ENCODE peak calls at places on chromosomes 6 and 20, in six cellular contexts. H is GM12878, U is H1, I is K562, E is HepG2, J is SK-N-SH. A is an unnamed sample.

GRCh38 chr6:167856999-167857660 is 30.4 kb downstream of the AFDN start:
- DNase-seq in I (peak; percentile 82), J (no peak), E (peak; percentile 22), U (no peak), H (peak; percentile 28), A (no peak)

GRCh38 chr20:37007898-37008649 is 56.6 kb upstream of the SAMHD1 start:
- DNase-seq in I (no peak), E (peak; percentile 40), J (peak; percentile 28), U (no peak), H (no peak), A (peak; percentile 72)

GRCh38 chr6:102961902-102962301 is 1568.4 kb downstream of the GRIK2 start:
- DNase-seq in U (no peak), I (no peak), H (no peak), E (no peak), J (no peak), A (no peak)

GRCh38 chr6:11315743-11316437 is 83.4 kb upstream of the NEDD9 start:
- DNase-seq in I (no peak), H (no peak), J (no peak), E (no peak), U (no peak), A (no peak)

GRCh38 chr6:47265971-47266370 is 43.7 kb downstream of the TNFRSF21 start:
- DNase-seq in E (no peak), J (no peak), I (no peak), H (no peak), U (no peak), A (no peak)

GRCh38 chr20:1588166-1588868 is 30.8 kb upstream of the SIRPD start:
- DNase-seq in U (no peak), I (no peak), H (no peak), J (no peak), E (no peak), A (no peak)

GRCh38 chr6:116247285-116247684 is 6.6 kb downstream of the TSPYL4 start:
- DNase-seq in J (no peak), U (no peak), H (no peak), I (no peak), E (peak; percentile 83), A (no peak)

GRCh38 chr6:35833534-35833933 is 28.4 kb downstream of the LHFPL5 start:
- DNase-seq in U (no peak), H (no peak), J (no peak), I (peak; percentile 29), E (peak; percentile 24), A (peak; percentile 81)

GRCh38 chr6:105757512-105758200 is 328.5 kb upstream of the PRDM1 start:
- DNase-seq in U (no peak), I (no peak), J (no peak), E (peak; percentile 13), H (peak; percentile 76), A (no peak)

GRCh38 chr20:57066126-57066900 is 200.1 kb downstream of the BMP7 start:
- DNase-seq in H (no peak), E (no peak), I (no peak), J (no peak), U (no peak), A (no peak)

GRCh38 chr6:13486679-13487121 is 700 bp downstream of the GFOD1 start:
- DNase-seq in H (no peak), U (peak; percentile 74), J (peak; percentile 75), I (peak; percentile 75), E (peak; percentile 24), A (peak; percentile 70)

GRCh38 chr6:44082872-44083321 is 44.4 kb downstream of the MRPL14 start:
- DNase-seq in I (no peak), U (no peak), E (no peak), H (no peak), J (peak; percentile 63), A (no peak)

GRCh38 chr6:22476811-22477210 is 92.6 kb upstream of the HDGFL1 start:
- DNase-seq in U (no peak), J (no peak), E (no peak), I (no peak), H (no peak), A (no peak)

GRCh38 chr6:34834789-34835518 is 43.1 kb downstream of the BLTP3A start:
- DNase-seq in I (peak; percentile 63), U (no peak), J (no peak), H (no peak), E (no peak), A (peak; percentile 77)

GRCh38 chr6:62570372-62570771 is 284.3 kb upstream of the KHDRBS2 start:
- DNase-seq in E (no peak), I (no peak), H (no peak), U (no peak), J (no peak), A (no peak)

GRCh38 chr6:26043389-26044139 is 43.7 kb upstream of the HFE start:
- DNase-seq in J (peak; percentile 78), H (peak; percentile 96), I (no peak), U (no peak), E (peak; percentile 99), A (no peak)

GRCh38 chr6:125815050-125815910 is 24.5 kb downstream of the NCOA7 start:
- DNase-seq in J (no peak), H (no peak), E (no peak), U (no peak), I (no peak), A (no peak)

GRCh38 chr20:25246182-25246943 is 1.5 kb upstream of the PYGB start:
- DNase-seq in I (no peak), J (peak; percentile 47), E (no peak), H (no peak), U (no peak), A (no peak)

GRCh38 chr20:56017560-56017959 is 12.2 kb upstream of the CBLN4 start:
- DNase-seq in I (no peak), E (no peak), J (no peak), U (no peak), H (no peak), A (no peak)

GRCh38 chr6:44831002-44831610 is 443.6 kb downstream of the CDC5L start:
- DNase-seq in U (no peak), E (no peak), J (no peak), H (no peak), I (no peak), A (no peak)

GRCh38 chr6:107629545-107630147 is 139.7 kb downstream of the SOBP start:
- DNase-seq in H (no peak), J (peak; percentile 74), E (no peak), I (no peak), U (no peak), A (no peak)

GRCh38 chr6:15299430-15300131 is 53.7 kb downstream of the JARID2 start:
- DNase-seq in E (peak; percentile 60), U (peak; percentile 45), J (no peak), H (peak; percentile 90), I (peak; percentile 96), A (peak; percentile 96)

GRCh38 chr6:143157146-143157545 is 96.5 kb downstream of the AIG1 start:
- DNase-seq in I (no peak), E (no peak), J (no peak), U (no peak), H (no peak), A (no peak)

GRCh38 chr6:143160008-143160407 is 99.3 kb downstream of the AIG1 start:
- DNase-seq in I (no peak), H (no peak), U (no peak), E (peak; percentile 9), J (no peak), A (no peak)

GRCh38 chr6:143160439-143161220 is 99.9 kb downstream of the AIG1 start:
- DNase-seq in U (no peak), H (no peak), I (no peak), J (no peak), E (no peak), A (no peak)

GRCh38 chr6:143158113-143158581 is 97.5 kb downstream of the AIG1 start:
- DNase-seq in H (no peak), U (no peak), I (no peak), J (no peak), E (no peak), A (no peak)

GRCh38 chr6:143159001-143159400 is 98.3 kb downstream of the AIG1 start:
- DNase-seq in J (no peak), E (no peak), U (no peak), H (no peak), I (no peak), A (no peak)
- TF ChIP-seq GABPA in J (no peak), E (no peak), U (no peak), H (no peak), I (no peak), A (no peak)

GRCh38 chr20:53752971-53753879 is 159.6 kb upstream of the ZNF217 start:
- DNase-seq in E (no peak), J (no peak), I (peak; percentile 80), U (no peak), H (no peak), A (no peak)
- H3K4me3 ChIP-seq in E (no peak overlapping the region), J (no peak overlapping the region), I (peak overlapping the region; percentile 28), U (peak overlapping the region; percentile 41), H (no peak overlapping the region), A (no peak overlapping the region)

GRCh38 chr6:127547215-127547614 is 28.1 kb upstream of the MTCL3 start:
- DNase-seq in U (no peak), H (no peak), E (no peak), I (no peak), J (no peak), A (no peak)
- TF ChIP-seq GABPA in U (no peak), H (no peak), E (no peak), I (no peak), J (no peak), A (no peak)

DNA sequence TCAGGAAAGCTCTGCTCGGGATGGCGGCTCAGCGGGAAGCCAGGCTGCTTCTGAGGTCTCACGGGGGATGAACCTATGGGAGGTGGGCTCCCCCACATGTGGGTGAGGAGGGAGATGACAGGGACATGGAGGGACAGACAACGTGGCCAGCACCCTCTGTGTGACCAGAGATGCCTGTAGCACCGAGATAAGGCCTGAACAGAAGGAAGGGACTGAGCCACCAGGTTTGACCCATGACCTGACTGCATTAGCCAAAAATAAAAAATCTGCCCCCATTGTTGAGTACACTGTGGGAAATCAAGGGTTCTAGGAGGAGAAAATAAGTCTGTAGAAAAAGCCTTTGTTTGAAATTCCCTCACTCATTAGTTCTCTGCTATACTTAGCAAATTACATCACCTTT is 105.7 kb downstream of the RNASET2 start:
- DNase-seq in J (no peak), E (no peak), I (peak; percentile 82), H (no peak), U (no peak), A (no peak)
- H3K4me3 ChIP-seq in J (no peak overlapping the region), E (no peak overlapping the region), I (no peak overlapping the region), H (no peak overlapping the region), U (no peak overlapping the region), A (no peak overlapping the region)

DNA sequence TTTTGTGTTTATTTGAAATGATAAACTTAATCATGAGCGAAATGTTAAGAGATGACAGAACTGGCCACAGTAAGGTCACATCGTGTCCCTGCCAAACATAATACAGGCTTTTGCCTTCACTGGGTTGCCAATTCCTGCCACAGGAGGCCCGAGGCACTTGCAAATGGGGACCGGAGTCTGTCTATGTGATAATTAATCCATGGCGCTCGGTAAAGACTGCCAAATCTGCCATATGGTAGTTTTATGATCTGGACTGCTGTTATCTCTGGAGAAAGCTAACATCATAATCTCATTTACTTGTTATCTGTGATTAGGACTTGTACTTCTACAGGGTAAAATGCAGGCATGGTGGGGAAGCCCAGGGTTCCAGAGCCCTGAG is 170.5 kb upstream of the TSHZ2 start:
- DNase-seq in E (no peak), H (no peak), I (no peak), J (peak; percentile 50), U (no peak), A (no peak)
- TF ChIP-seq GABPA in E (no peak), H (no peak), I (no peak), J (no peak), U (no peak), A (no peak)